ENCODE peak calls at places on chromosomes 12 and 14, in ten cellular contexts. Y is body of pancreas; V is CD4-positive, alpha-beta memory T cell; H is lower lobe of right lung; W is colonic mucosa; G is foreskin fibroblast; R is cardiac muscle cell; A is A549; O is epithelial cell of esophagus; S is ovary. T is an unnamed sample.

GRCh38 chr14:65170768-65171251 is 68.5 kb upstream of the MAX start:
- DNase-seq in Y (peak; percentile 43), V (peak; percentile 43), H (no peak), W (peak; percentile 37), G (peak; percentile 68), R (peak; percentile 48), A (peak; percentile 43), O (peak; percentile 55), S (no peak), T (peak; percentile 31)

GRCh38 chr12:19707948-19708409 is 268.7 kb downstream of the AEBP2 start:
- DNase-seq in Y (no peak), V (no peak), H (no peak), W (no peak), G (peak; percentile 63), R (no peak), A (no peak), O (peak; percentile 71), S (no peak), T (peak; percentile 25)

GRCh38 chr14:105448706-105449111 is 25.9 kb upstream of the CRIP2 start:
- DNase-seq in Y (peak; percentile 81), V (peak; percentile 64), H (peak; percentile 79), W (peak; percentile 59), G (peak; percentile 76), R (peak; percentile 73), A (peak; percentile 87), O (peak; percentile 51), S (peak; percentile 66), T (no peak)

GRCh38 chr14:102219316-102219715 is 79.6 kb downstream of the WDR20 start:
- DNase-seq in Y (no peak), V (no peak), H (no peak), W (no peak), G (no peak), R (no peak), A (no peak), O (no peak), S (no peak), T (no peak)

GRCh38 chr14:50828738-50829471 is 2.1 kb downstream of the NIN start:
- DNase-seq in Y (no peak), V (no peak), H (no peak), W (no peak), G (no peak), R (no peak), A (no peak), O (no peak), S (no peak), T (no peak)

GRCh38 chr14:93232159-93232558 is 25.1 kb downstream of the UBR7 start:
- DNase-seq in Y (no peak), V (no peak), H (no peak), W (no peak), G (no peak), R (no peak), A (no peak), O (no peak), S (no peak), T (no peak)

GRCh38 chr12:93790472-93791152 is 113.4 kb downstream of the CRADD start:
- DNase-seq in Y (no peak), V (no peak), H (no peak), W (no peak), G (peak; percentile 89), R (no peak), A (peak; percentile 6), O (peak; percentile 87), S (no peak), T (peak; percentile 63)

GRCh38 chr12:64625243-64626077 is 15.2 kb downstream of the RASSF3 start:
- DNase-seq in Y (peak; percentile 65), V (no peak), H (no peak), W (peak; percentile 74), G (peak; percentile 85), R (peak; percentile 32), A (peak; percentile 76), O (peak; percentile 91), S (peak; percentile 57), T (peak; percentile 67)

GRCh38 chr14:95385701-95386100 is 66.0 kb upstream of the CLMN start:
- DNase-seq in Y (no peak), V (no peak), H (no peak), W (no peak), G (no peak), R (no peak), A (no peak), O (no peak), S (no peak), T (no peak)

GRCh38 chr12:989751-990278 is 1.2 kb upstream of the ERC1 start:
- DNase-seq in Y (peak; percentile 14), V (no peak), H (no peak), W (peak; percentile 27), G (peak; percentile 91), R (peak; percentile 55), A (peak; percentile 75), O (peak; percentile 49), S (peak; percentile 30), T (peak; percentile 43)

GRCh38 chr12:61993734-61994345 is 266.4 kb upstream of the USP15 start:
- DNase-seq in Y (no peak), V (no peak), H (no peak), W (no peak), G (peak; percentile 27), R (peak; percentile 62), A (no peak), O (peak; percentile 56), S (no peak), T (peak; percentile 0)

GRCh38 chr12:52865090-52865944 is 16.5 kb upstream of the KRT78 start:
- DNase-seq in Y (peak; percentile 81), V (no peak), H (peak; percentile 68), W (peak; percentile 79), G (peak; percentile 82), R (peak; percentile 84), A (peak; percentile 94), O (peak; percentile 86), S (peak; percentile 41), T (no peak)

GRCh38 chr14:31154956-31155355 is 52.6 kb downstream of the HECTD1 start:
- DNase-seq in Y (no peak), V (no peak), H (no peak), W (no peak), G (peak; percentile 25), R (no peak), A (no peak), O (no peak), S (no peak), T (no peak)

GRCh38 chr12:98185606-98186005 is 329.8 kb upstream of the TMPO start:
- DNase-seq in Y (no peak), V (no peak), H (no peak), W (no peak), G (no peak), R (no peak), A (no peak), O (no peak), S (no peak), T (no peak)

GRCh38 chr12:98182791-98183190 is 332.6 kb upstream of the TMPO start:
- DNase-seq in Y (no peak), V (no peak), H (no peak), W (no peak), G (no peak), R (no peak), A (no peak), O (no peak), S (no peak), T (no peak)

DNA sequence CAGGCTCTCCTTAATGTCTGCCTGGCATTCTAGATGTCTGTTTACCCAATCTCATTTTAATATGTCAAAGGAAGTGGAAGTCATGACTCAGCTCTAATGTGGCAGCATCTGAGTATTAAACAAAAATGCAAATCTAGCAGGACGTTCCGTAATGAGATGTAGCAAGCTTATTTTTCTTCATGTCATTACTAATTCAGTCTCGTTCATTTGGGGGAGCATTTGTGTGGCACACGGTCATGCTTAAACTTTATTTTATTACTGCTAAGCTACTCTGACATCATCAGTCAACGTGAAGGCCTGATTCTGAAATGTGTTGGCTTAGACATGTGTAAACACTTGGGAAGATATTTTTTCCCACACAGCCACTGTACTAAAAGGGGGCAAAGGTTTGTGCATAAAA is 326.7 kb upstream of the TMPO start:
- DNase-seq in Y (no peak), V (no peak), H (no peak), W (no peak), G (no peak), R (no peak), A (no peak), O (peak; percentile 17), S (no peak), T (no peak)
- H3K4me3 ChIP-seq in Y (no peak overlapping the region), V (no peak overlapping the region), H (no peak overlapping the region), W (no peak overlapping the region), G (no peak overlapping the region), R (no peak overlapping the region), A (no peak overlapping the region), O (no peak overlapping the region), S (no peak overlapping the region), T (no peak overlapping the region)

DNA sequence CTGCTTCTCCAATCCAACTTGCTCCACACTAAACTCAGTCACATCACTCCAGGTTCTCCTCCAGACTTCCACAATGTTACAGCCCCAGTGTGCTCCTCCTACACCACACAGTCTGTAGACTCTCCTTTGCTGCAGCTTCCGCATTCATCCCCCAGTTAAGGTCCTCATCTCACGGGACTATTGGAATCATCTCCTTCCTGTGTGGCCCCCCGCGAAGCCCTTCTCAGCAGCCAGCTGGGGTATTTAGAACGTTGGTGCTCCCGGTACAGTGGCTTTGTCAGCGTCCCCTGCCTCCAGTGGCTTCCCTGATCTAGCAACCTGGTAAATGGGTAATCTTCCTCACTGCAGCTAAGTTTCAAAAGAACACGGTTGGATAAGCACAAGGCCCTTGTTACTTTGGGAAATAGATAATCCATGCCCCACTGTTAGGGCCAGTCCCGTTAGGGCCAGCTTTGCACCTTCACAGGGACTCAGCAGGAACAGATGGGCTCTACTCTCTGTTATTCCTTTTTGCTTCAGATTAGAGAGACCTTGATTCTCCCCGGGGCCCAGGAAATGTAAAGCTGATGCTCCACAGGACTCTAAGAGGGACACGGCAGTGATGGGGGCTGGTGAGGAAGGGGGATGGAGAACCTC is 823 bp upstream of the TSPAN11 start:
- DNase-seq in Y (no peak), V (no peak), H (no peak), W (no peak), G (no peak), R (no peak), A (no peak), O (no peak), S (no peak), T (no peak)
- H3K4me3 ChIP-seq in Y (no peak overlapping the region), V (no peak overlapping the region), H (peak overlapping the region; percentile 50), W (peak overlapping the region; percentile 20), G (peak overlapping the region; percentile 44), R (peak overlapping the region; percentile 40), A (no peak overlapping the region), O (no peak overlapping the region), S (no peak overlapping the region), T (peak overlapping the region; percentile 48)

DNA sequence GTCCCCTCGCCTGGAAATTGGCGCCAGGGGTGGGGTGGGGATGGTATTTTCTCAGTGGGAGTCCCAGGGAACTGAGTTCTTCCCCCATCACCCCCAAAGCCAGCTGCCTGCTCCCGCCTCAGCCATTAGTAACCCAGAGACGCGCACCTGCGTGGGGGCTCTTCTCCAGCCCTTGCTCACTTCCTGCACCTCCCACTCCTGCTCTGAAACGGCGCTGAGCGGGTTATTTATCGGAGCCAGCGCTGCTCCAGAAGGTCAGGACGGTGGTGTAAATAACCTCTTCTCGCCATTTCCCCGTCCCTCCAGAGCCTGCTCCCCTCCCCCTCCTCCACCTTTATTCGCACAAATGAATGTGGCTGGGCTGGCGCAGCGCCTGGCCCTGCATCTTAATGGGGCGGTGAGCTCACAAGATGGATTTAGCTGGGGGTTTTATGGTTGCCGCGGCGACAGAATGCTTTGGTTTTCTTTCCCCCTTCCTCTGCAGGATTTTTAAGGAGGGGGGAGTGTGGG is 12.2 kb downstream of the GPR84 start:
- DNase-seq in Y (peak; percentile 85), V (no peak), H (peak; percentile 71), W (no peak), G (peak; percentile 86), R (peak; percentile 64), A (no peak), O (no peak), S (peak; percentile 80), T (no peak)
- H3K4me3 ChIP-seq in Y (no peak overlapping the region), V (no peak overlapping the region), H (no peak overlapping the region), W (no peak overlapping the region), G (peak overlapping the region; percentile 50), R (peak overlapping the region; percentile 1), A (no peak overlapping the region), O (no peak overlapping the region), S (peak overlapping the region; percentile 13), T (peak overlapping the region; percentile 18)

GRCh38 chr12:29158364-29158763 is 9.3 kb downstream of the FAR2 start:
- DNase-seq in Y (no peak), V (no peak), H (peak; percentile 54), W (no peak), G (peak; percentile 53), R (no peak), A (no peak), O (no peak), S (no peak), T (no peak)
- H3K4me3 ChIP-seq in Y (no peak overlapping the region), V (no peak overlapping the region), H (no peak overlapping the region), W (no peak overlapping the region), G (no peak overlapping the region), R (no peak overlapping the region), A (no peak overlapping the region), O (no peak overlapping the region), S (no peak overlapping the region), T (no peak overlapping the region)